ENCODE peak calls at places on chromosomes 3 and 15, in nine cellular contexts. W is lower lobe of right lung, C is nephron progenitor cell, P is testis, M is hepatocyte, I is mammary epithelial cell, E is neural progenitor cell, N is thoracic aorta, R is GM10248. X is an unnamed sample.

GRCh38 chr3:185792955-185793354 is 31.9 kb downstream of the IGF2BP2 start:
- DNase-seq in N (no peak), P (no peak), M (no peak), E (no peak), C (no peak), W (no peak), R (no peak), I (no peak), X (no peak)

GRCh38 chr3:146625117-146625775 is 20.1 kb upstream of the PLSCR5 start:
- DNase-seq in E (no peak), N (no peak), C (no peak), R (no peak), M (no peak), I (no peak), P (no peak), W (no peak), X (peak)

GRCh38 chr3:108334698-108335097 is 38.4 kb downstream of the HHLA2 start:
- DNase-seq in I (peak), C (no peak), E (no peak), R (no peak), N (no peak), W (no peak), M (no peak), P (no peak), X (no peak)

GRCh38 chr3:128623762-128624176 is 26.8 kb downstream of the RPN1 start:
- DNase-seq in C (no peak), R (no peak), N (no peak), I (no peak), E (no peak), W (peak), M (no peak), P (no peak), X (peak)

GRCh38 chr3:17605032-17605431 is 137.4 kb downstream of the TBC1D5 start:
- DNase-seq in I (peak), R (no peak), E (no peak), N (no peak), M (peak), W (no peak), C (no peak), P (no peak), X (peak)

GRCh38 chr3:173371848-173372487 is 25.6 kb upstream of the NLGN1 start:
- DNase-seq in W (no peak), C (peak), R (no peak), I (peak), E (peak), P (peak), N (no peak), M (peak), X (peak)

GRCh38 chr3:29764059-29764458 is 483.2 kb downstream of the RBMS3 start:
- DNase-seq in N (no peak), W (no peak), M (no peak), P (no peak), C (no peak), I (no peak), R (no peak), E (no peak), X (peak)

GRCh38 chr3:126832933-126833332 is 128.9 kb downstream of the CHCHD6 start:
- DNase-seq in N (no peak), I (no peak), W (no peak), M (no peak), R (no peak), E (no peak), P (no peak), C (no peak), X (no peak)

GRCh38 chr3:45043715-45044299 is 17.7 kb downstream of the CLEC3B start:
- DNase-seq in W (no peak), N (no peak), M (peak), C (no peak), E (peak), R (no peak), I (peak), P (no peak), X (peak)

GRCh38 chr15:47711654-47712053 is 5.7 kb upstream of the SEMA6D start:
- DNase-seq in N (no peak), M (no peak), I (peak), W (no peak), R (peak), C (no peak), E (peak), P (no peak), X (peak)

GRCh38 chr3:43273429-43273828 is 12.9 kb upstream of the SNRK start:
- DNase-seq in M (no peak), E (peak), N (no peak), I (no peak), P (no peak), R (no peak), C (no peak), W (no peak), X (no peak)

GRCh38 chr3:171741377-171741776 is 68.9 kb downstream of the PLD1 start:
- DNase-seq in E (no peak), C (no peak), I (no peak), W (no peak), M (no peak), N (no peak), P (no peak), R (no peak), X (no peak)

GRCh38 chr3:38645601-38646000 is 3.9 kb downstream of the SCN5A start:
- DNase-seq in C (no peak), M (no peak), N (no peak), W (no peak), R (no peak), E (no peak), P (no peak), I (no peak), X (no peak)

GRCh38 chr15:52789601-52790165 is 453 bp downstream of the ONECUT1 start:
- DNase-seq in W (peak), P (no peak), M (no peak), R (peak), I (peak), C (peak), E (peak), N (no peak), X (no peak)

GRCh38 chr15:87777054-87777498 is 479.5 kb downstream of the NTRK3 start:
- DNase-seq in M (no peak), R (no peak), I (peak), W (no peak), N (peak), E (no peak), P (no peak), C (peak), X (peak)

GRCh38 chr15:70605606-70606410 is 157.6 kb downstream of the UACA start:
- DNase-seq in E (peak), R (no peak), N (no peak), P (peak), I (no peak), C (no peak), W (no peak), M (peak), X (peak)

GRCh38 chr3:30511524-30512278 is 94.7 kb upstream of the TGFBR2 start:
- DNase-seq in P (no peak), E (no peak), C (no peak), M (peak), N (no peak), I (peak), R (no peak), W (peak), X (peak)

GRCh38 chr15:75532413-75533250 is 46.5 kb downstream of the PTPN9 start:
- DNase-seq in R (no peak), E (peak), M (peak), C (peak), I (peak), P (peak), N (peak), W (no peak), X (peak)

GRCh38 chr15:31280037-31280830 is 46.4 kb upstream of the KLF13 start:
- DNase-seq in R (no peak), E (no peak), M (no peak), I (peak), C (no peak), P (peak), W (no peak), N (no peak), X (peak)

GRCh38 chr3:18234717-18235335 is 190.3 kb downstream of the SATB1 start:
- DNase-seq in P (no peak), E (no peak), R (no peak), I (peak), C (no peak), W (no peak), N (no peak), M (no peak), X (no peak)

GRCh38 chr15:98657721-98658120 is 9.4 kb downstream of the IGF1R start:
- DNase-seq in W (no peak), C (no peak), E (no peak), R (no peak), M (no peak), I (peak), N (no peak), P (no peak), X (peak)

GRCh38 chr3:108090066-108090700 is 648 bp downstream of the CD47 start:
- DNase-seq in P (peak), W (peak), E (peak), N (no peak), R (peak), C (no peak), M (peak), I (peak), X (peak)

GRCh38 chr3:127953636-127954035 is 38.6 kb downstream of the KBTBD12 start:
- DNase-seq in I (no peak), W (no peak), C (no peak), M (no peak), E (no peak), R (no peak), P (no peak), N (no peak), X (peak)

GRCh38 chr3:40008796-40009195 is 199.4 kb downstream of the MYRIP start:
- DNase-seq in W (no peak), I (no peak), R (no peak), P (no peak), E (no peak), C (no peak), M (no peak), N (no peak), X (no peak)

GRCh38 chr3:76387000-76387399 is 601.7 kb upstream of the ZNF717 start:
- DNase-seq in E (peak), C (no peak), W (no peak), N (no peak), P (no peak), I (no peak), M (no peak), R (no peak), X (no peak)

GRCh38 chr3:48428088-48428862 is 1.6 kb downstream of the PLXNB1 start:
- DNase-seq in E (peak), R (no peak), W (peak), M (peak), P (no peak), I (no peak), N (no peak), C (no peak), X (no peak)

GRCh38 chr3:172148702-172149565 is 109.6 kb downstream of the FNDC3B start:
- DNase-seq in E (peak), R (no peak), I (no peak), W (no peak), N (no peak), M (no peak), C (no peak), P (no peak), X (no peak)

GRCh38 chr15:99507016-99507731 is 58.6 kb upstream of the MEF2A start:
- DNase-seq in E (no peak), C (no peak), N (no peak), P (peak), I (no peak), M (peak), R (no peak), W (no peak), X (no peak)

GRCh38 chr15:46732060-46732459 is 985.2 kb upstream of the SEMA6D start:
- DNase-seq in P (no peak), C (no peak), W (no peak), M (no peak), I (no peak), N (no peak), R (no peak), E (no peak), X (no peak)

DNA sequence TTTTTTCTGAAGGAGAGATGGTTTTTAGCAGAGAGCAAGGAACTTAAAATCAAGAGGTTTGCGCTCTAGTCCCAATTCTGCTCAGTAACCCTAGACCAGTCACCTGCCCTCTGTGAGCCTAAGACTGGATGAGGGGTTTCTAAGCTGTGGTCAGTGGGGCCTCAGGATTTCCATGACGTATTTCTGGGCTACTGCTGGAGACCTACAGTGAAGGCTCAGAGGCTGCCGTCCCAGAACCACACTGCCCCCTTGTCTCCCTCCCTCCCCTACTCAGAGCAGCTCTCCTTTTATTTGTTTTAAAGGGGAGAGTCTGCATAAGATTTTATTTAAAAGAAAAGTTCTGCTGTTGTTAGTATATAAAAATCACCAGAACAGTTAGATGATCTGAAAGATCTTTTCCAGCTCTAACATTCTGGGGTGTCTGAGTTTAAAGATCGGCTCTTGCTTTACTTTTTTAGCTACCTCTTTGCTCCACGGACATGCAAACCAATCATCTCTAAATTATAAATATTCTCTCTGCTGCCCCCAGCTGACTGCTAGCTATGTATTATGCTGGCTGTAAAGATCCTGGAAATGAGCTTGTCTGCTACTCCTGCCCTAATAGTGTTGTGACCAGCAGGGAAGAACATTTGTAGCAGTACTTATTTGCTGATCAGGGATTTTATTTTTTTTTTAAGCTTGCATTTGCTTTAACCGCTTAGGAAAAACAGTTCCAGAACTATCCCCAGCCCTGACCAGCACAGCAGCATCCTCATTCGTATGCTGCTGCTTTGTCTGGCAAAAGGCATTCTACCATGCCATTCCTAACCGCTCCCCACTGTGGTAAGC is 28.6 kb upstream of the NDUFB4 start:
- DNase-seq in I (peak), R (no peak), P (peak), W (no peak), E (peak), C (no peak), M (peak), N (no peak), X (peak)
- TF ChIP-seq CTCF in I (peak), R (peak), P (peak), W (peak), E (peak), C (peak), M (peak), N (peak), X (peak)

DNA sequence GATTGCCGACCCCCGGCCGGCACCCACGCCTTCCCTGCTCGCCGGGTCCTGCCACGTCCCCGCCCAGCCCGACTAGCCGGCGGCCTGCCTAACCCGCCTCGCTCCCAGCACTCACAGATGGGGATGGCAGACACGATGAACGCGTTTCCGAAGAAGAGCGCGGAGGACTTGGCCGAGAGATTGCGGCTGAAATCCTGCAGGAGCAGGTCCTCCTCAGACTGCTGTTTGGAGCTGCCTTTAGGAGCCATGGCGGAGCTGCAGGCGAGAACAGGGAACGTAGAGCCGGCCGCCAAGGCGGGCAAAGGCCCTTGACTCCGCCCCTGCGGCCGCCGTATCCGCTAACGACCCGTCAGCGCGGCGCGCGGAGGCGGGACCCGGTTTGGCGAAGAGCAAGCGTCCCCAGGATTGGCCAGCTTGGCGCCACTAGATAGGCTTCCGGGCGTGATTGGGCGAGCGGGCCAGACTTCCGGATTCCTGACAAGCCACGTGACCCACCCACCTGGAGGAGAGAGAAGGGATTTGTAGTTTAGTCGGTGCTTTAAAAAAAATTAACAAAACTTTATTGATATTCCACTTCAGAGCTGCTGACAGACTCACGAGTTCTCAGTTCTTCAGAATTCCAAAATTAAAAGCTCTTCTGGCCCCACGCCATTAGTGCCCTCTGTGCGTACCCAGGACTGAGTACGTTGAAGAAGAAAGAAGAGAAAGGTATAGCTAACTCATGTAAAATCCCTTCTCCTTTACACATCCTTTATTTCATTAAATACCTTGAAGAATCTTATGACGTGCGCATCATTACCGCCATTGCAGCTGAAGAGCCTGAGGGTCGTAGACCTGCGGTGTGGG is at the start of gene SSR3:
- DNase-seq in C (peak), I (peak), W (peak), P (peak), E (peak), N (peak), R (peak), M (peak), X (peak)
- TF ChIP-seq CTCF in C (no peak), I (peak), W (peak), P (no peak), E (peak), N (peak), R (no peak), M (no peak), X (peak)

GRCh38 chr3:50862221-50862620 is 187.5 kb downstream of the DOCK3 start:
- DNase-seq in P (no peak), R (no peak), W (no peak), M (no peak), N (no peak), C (no peak), I (no peak), E (peak), X (peak)
- TF ChIP-seq CTCF in P (no peak), R (no peak), W (no peak), M (no peak), N (no peak), C (no peak), I (peak), E (peak), X (no peak)

GRCh38 chr3:55951371-55951770 is 464.3 kb upstream of the WNT5A start:
- DNase-seq in E (no peak), M (no peak), I (no peak), R (no peak), N (no peak), W (no peak), C (peak), P (no peak), X (no peak)

GRCh38 chr3:55958605-55959004 is 471.5 kb upstream of the WNT5A start:
- DNase-seq in N (no peak), W (no peak), P (no peak), M (no peak), I (no peak), C (no peak), E (no peak), R (no peak), X (no peak)

GRCh38 chr3:55959681-55960080 is 472.6 kb upstream of the WNT5A start:
- DNase-seq in I (no peak), W (no peak), N (no peak), M (no peak), C (no peak), E (no peak), P (no peak), R (no peak), X (no peak)

GRCh38 chr3:55955891-55956477 is 468.9 kb upstream of the WNT5A start:
- DNase-seq in P (no peak), E (no peak), I (no peak), N (no peak), C (no peak), R (no peak), M (no peak), W (no peak), X (no peak)
- TF ChIP-seq CTCF in P (no peak), E (no peak), I (no peak), N (no peak), C (no peak), R (no peak), M (no peak), W (no peak), X (no peak)

X was measured in MCF 10A.